ENCODE peak calls at places on chromosomes 5 and 9, in four cellular contexts. N, G, B and L are unnamed samples.
A peak's percentile ranks its signal among the peaks of the same experiment; 100 is the strongest.

GRCh38 chr9:134544388-134545212 is 97.0 kb upstream of the COL5A1 start:
- DNase-seq in N (no peak), B (peak; percentile 77), G (peak; percentile 75), L (no peak)

GRCh38 chr5:59559847-59560246 is 333.7 kb downstream of the PDE4D start:
- DNase-seq in B (no peak), G (no peak), N (no peak), L (no peak)

GRCh38 chr5:126831175-126831574 is 54.2 kb downstream of the LMNB1 start:
- DNase-seq in G (no peak), B (no peak), N (no peak), L (no peak)

GRCh38 chr5:32145378-32145777 is 28.7 kb downstream of the GOLPH3 start:
- DNase-seq in B (no peak), N (no peak), G (no peak), L (no peak)

GRCh38 chr9:76136986-76137385 is 246.5 kb downstream of the PCSK5 start:
- DNase-seq in B (peak; percentile 13), N (no peak), G (no peak), L (no peak)

GRCh38 chr9:105157178-105157583 is 87.3 kb upstream of the SLC44A1 start:
- DNase-seq in N (peak; percentile 47), B (peak; percentile 52), G (peak; percentile 72), L (no peak)

GRCh38 chr5:121366515-121366914 is 485.2 kb upstream of the FTMT start:
- DNase-seq in G (no peak), N (no peak), B (no peak), L (no peak)

GRCh38 chr9:137173795-137174664 is 2.2 kb upstream of the TMEM210 start:
- DNase-seq in N (no peak), G (no peak), B (no peak), L (no peak)

GRCh38 chr9:128917151-128917849 is 3.5 kb upstream of the PHYHD1 start:
- DNase-seq in N (peak; percentile 88), B (no peak), G (peak; percentile 89), L (no peak)

GRCh38 chr5:125278711-125279110 is 532.3 kb upstream of the ZNF608 start:
- DNase-seq in G (no peak), N (no peak), B (no peak), L (no peak)

GRCh38 chr5:96151891-96152290 is 190.2 kb upstream of the ELL2 start:
- DNase-seq in N (no peak), B (no peak), G (no peak), L (no peak)

GRCh38 chr9:109453210-109453842 is 44.8 kb downstream of the PTPN3 start:
- DNase-seq in N (no peak), B (peak; percentile 85), G (no peak), L (no peak)

GRCh38 chr5:89213584-89213983 is 330.6 kb upstream of the MEF2C start:
- DNase-seq in G (peak; percentile 67), N (peak; percentile 49), B (no peak), L (no peak)

GRCh38 chr5:24773241-24773640 is 128.5 kb upstream of the CDH10 start:
- DNase-seq in G (no peak), B (no peak), N (no peak), L (no peak)

GRCh38 chr5:35089688-35090314 is 42.1 kb upstream of the AGXT2 start:
- DNase-seq in G (peak; percentile 77), N (no peak), B (peak; percentile 44), L (no peak)

GRCh38 chr5:140295414-140295813 is 7.5 kb downstream of the PFDN1 start:
- DNase-seq in N (peak; percentile 55), B (peak; percentile 62), G (no peak), L (peak; percentile 74)

GRCh38 chr9:78542491-78543175 is 245.7 kb downstream of the PSAT1 start:
- DNase-seq in N (no peak), G (no peak), B (no peak), L (no peak)